ENCODE peak calls at places on chromosomes 12 and 14, in ten cellular contexts. F, G, T, I, D, K, P, E, Y and V are unnamed samples.

GRCh38 chr14:22047105-22047504 is 373.5 kb upstream of the OR4E1 start:
- DNase-seq in F (no peak), G (no peak), T (no peak), I (no peak), D (no peak), K (no peak), P (no peak), E (peak; percentile 34), Y (no peak), V (peak; percentile 68)

GRCh38 chr14:70882771-70883492 is 24.3 kb upstream of the PCNX1 start:
- DNase-seq in F (peak; percentile 39), G (no peak), T (no peak), I (peak; percentile 67), D (no peak), K (no peak), P (no peak), E (peak; percentile 58), Y (no peak), V (no peak)

GRCh38 chr12:113128802-113129663 is 6.5 kb downstream of the RASAL1 start:
- DNase-seq in F (no peak), G (no peak), T (no peak), I (no peak), D (no peak), K (no peak), P (no peak), E (no peak), Y (no peak), V (no peak)

GRCh38 chr12:95303476-95303875 is 85.9 kb downstream of the VEZT start:
- DNase-seq in F (no peak), G (no peak), T (no peak), I (peak; percentile 48), D (no peak), K (no peak), P (no peak), E (peak; percentile 51), Y (no peak), V (no peak)

GRCh38 chr14:54650331-54651017 is 83.5 kb downstream of the SAMD4A start:
- DNase-seq in F (peak; percentile 40), G (no peak), T (peak; percentile 77), I (peak; percentile 92), D (no peak), K (peak; percentile 81), P (peak; percentile 35), E (peak; percentile 82), Y (no peak), V (no peak)

GRCh38 chr12:22529281-22530060 is 14.9 kb downstream of the C2CD5 start:
- DNase-seq in F (no peak), G (no peak), T (no peak), I (peak; percentile 49), D (no peak), K (no peak), P (no peak), E (peak; percentile 55), Y (no peak), V (peak; percentile 47)

GRCh38 chr12:104611671-104612070 is 154.9 kb downstream of the CHST11 start:
- DNase-seq in F (no peak), G (no peak), T (no peak), I (no peak), D (no peak), K (no peak), P (no peak), E (no peak), Y (no peak), V (no peak)

GRCh38 chr14:55142466-55142865 is 13.4 kb downstream of the LGALS3 start:
- DNase-seq in F (no peak), G (no peak), T (no peak), I (no peak), D (no peak), K (no peak), P (no peak), E (no peak), Y (no peak), V (no peak)

GRCh38 chr14:40981247-40981646 is 625.4 kb upstream of the LRFN5 start:
- DNase-seq in F (no peak), G (no peak), T (no peak), I (no peak), D (no peak), K (no peak), P (no peak), E (peak; percentile 90), Y (no peak), V (no peak)

GRCh38 chr12:124910561-124911478 is 3.6 kb downstream of the UBC start:
- DNase-seq in F (no peak), G (no peak), T (no peak), I (peak; percentile 30), D (no peak), K (no peak), P (no peak), E (peak; percentile 20), Y (no peak), V (no peak)

GRCh38 chr14:32564591-32564990 is 235.5 kb downstream of the AKAP6 start:
- DNase-seq in F (no peak), G (no peak), T (no peak), I (peak; percentile 47), D (no peak), K (no peak), P (no peak), E (no peak), Y (no peak), V (peak; percentile 28)
- H3K27me3 ChIP-seq in F (no peaks in the 10 kb centered on the region), G (no peaks in the 10 kb centered on the region), T (no peaks in the 10 kb centered on the region), I (no peaks in the 10 kb centered on the region), D (no peaks in the 10 kb centered on the region), K (no peaks in the 10 kb centered on the region), P (no peaks in the 10 kb centered on the region), E (no peaks in the 10 kb centered on the region), Y (no peaks in the 10 kb centered on the region), V (no peaks in the 10 kb centered on the region)

GRCh38 chr14:101560534-101561113 is 671 bp upstream of the DIO3 start:
- DNase-seq in F (no peak), G (no peak), T (no peak), I (no peak), D (no peak), K (no peak), P (no peak), E (no peak), Y (no peak), V (no peak)
- H3K27me3 ChIP-seq in F (peaks cover 9% of the 10 kb centered on the region), G (peaks cover 6% of the 10 kb centered on the region), T (peaks cover 90% of the 10 kb centered on the region), I (peaks cover 41% of the 10 kb centered on the region), D (peaks cover 16% of the 10 kb centered on the region), K (peaks cover 91% of the 10 kb centered on the region), P (peaks cover 17% of the 10 kb centered on the region), E (peaks cover 40% of the 10 kb centered on the region), Y (peaks cover 91% of the 10 kb centered on the region), V (peaks cover 47% of the 10 kb centered on the region)

GRCh38 chr12:3492868-3493224 is 1.8 kb downstream of the PRMT8 start:
- DNase-seq in F (no peak), G (no peak), T (no peak), I (no peak), D (no peak), K (no peak), P (no peak), E (no peak), Y (peak; percentile 15), V (no peak)

GRCh38 chr12:3493225-3494049 is 2.4 kb downstream of the PRMT8 start:
- DNase-seq in F (no peak), G (no peak), T (no peak), I (no peak), D (no peak), K (no peak), P (no peak), E (no peak), Y (peak; percentile 31), V (no peak)

GRCh38 chr12:3489057-3489456 is 1.9 kb upstream of the PRMT8 start:
- DNase-seq in F (no peak), G (no peak), T (no peak), I (peak; percentile 35), D (no peak), K (no peak), P (no peak), E (no peak), Y (no peak), V (no peak)

GRCh38 chr12:3491938-3492867 is 1.2 kb downstream of the PRMT8 start:
- DNase-seq in F (peak; percentile 33), G (peak; percentile 4), T (peak; percentile 39), I (peak; percentile 53), D (no peak), K (no peak), P (peak; percentile 33), E (peak; percentile 46), Y (peak; percentile 52), V (peak; percentile 91)

GRCh38 chr12:3490848-3491382 is at the start of gene PRMT8:
- DNase-seq in F (no peak), G (no peak), T (no peak), I (peak; percentile 1), D (no peak), K (no peak), P (no peak), E (no peak), Y (peak; percentile 61), V (peak; percentile 26)
- H3K27me3 ChIP-seq in F (peaks cover 45% of the 10 kb centered on the region), G (peaks cover 10% of the 10 kb centered on the region), T (peaks cover 95% of the 10 kb centered on the region), I (peaks cover 29% of the 10 kb centered on the region), D (peaks cover 18% of the 10 kb centered on the region), K (peaks cover 87% of the 10 kb centered on the region), P (no peaks in the 10 kb centered on the region), E (peaks cover 65% of the 10 kb centered on the region), Y (peaks cover 31% of the 10 kb centered on the region), V (peaks cover 94% of the 10 kb centered on the region)

GRCh38 chr14:60487211-60487610 is 1.3 kb upstream of the C14orf39 start:
- DNase-seq in F (no peak), G (no peak), T (no peak), I (no peak), D (no peak), K (no peak), P (no peak), E (no peak), Y (no peak), V (no peak)

GRCh38 chr14:60482743-60483142 is 3.1 kb downstream of the C14orf39 start:
- DNase-seq in F (no peak), G (no peak), T (no peak), I (peak; percentile 57), D (no peak), K (no peak), P (no peak), E (peak; percentile 87), Y (no peak), V (no peak)

GRCh38 chr14:60485600-60486251 is at the start of gene C14orf39:
- DNase-seq in F (no peak), G (no peak), T (no peak), I (peak; percentile 51), D (no peak), K (no peak), P (no peak), E (peak; percentile 65), Y (peak; percentile 67), V (peak; percentile 76)

GRCh38 chr14:60488175-60488574 is 2.3 kb upstream of the C14orf39 start:
- DNase-seq in F (no peak), G (no peak), T (no peak), I (no peak), D (no peak), K (no peak), P (no peak), E (peak; percentile 52), Y (no peak), V (no peak)

DNA sequence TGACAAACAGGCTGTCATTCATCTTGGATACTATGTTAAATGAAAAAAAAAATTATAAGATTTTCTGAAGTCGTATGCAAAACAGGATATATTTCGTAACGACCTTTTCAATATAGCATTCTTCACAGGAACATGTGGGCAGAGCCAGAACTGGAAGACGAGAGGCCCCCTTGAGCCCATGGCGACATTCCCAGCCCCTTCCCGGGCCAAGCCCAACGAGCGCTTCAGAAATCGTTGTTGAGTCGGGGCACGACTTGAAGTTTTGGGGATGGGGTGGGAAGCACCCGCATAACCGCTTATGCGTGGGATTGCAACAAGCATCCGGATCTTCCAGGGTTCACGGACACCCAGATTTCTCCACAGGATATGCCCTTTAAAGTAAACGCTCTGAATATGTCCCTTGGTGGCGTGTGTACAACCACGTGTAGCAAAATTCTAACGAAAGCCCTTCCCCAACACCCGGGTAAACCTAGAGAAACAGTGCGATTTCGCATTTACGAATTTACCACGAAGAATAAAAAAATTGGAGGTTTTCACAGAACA is 735 bp downstream of the C14orf39 start:
- DNase-seq in F (no peak), G (no peak), T (no peak), I (no peak), D (no peak), K (no peak), P (no peak), E (no peak), Y (no peak), V (no peak)
- H3K27me3 ChIP-seq in F (no peaks in the 10 kb centered on the region), G (peaks cover 22% of the 10 kb centered on the region), T (peaks cover 74% of the 10 kb centered on the region), I (peaks cover 10% of the 10 kb centered on the region), D (peaks cover 10% of the 10 kb centered on the region), K (peaks cover 29% of the 10 kb centered on the region), P (no peaks in the 10 kb centered on the region), E (peaks cover 19% of the 10 kb centered on the region), Y (no peaks in the 10 kb centered on the region), V (peaks cover 66% of the 10 kb centered on the region)